ENCODE peak calls at places on chromosomes 2 and 18, in five cellular contexts. B is amniotic stem cell; O is kidney tubule cell; J is AML-193; V is stimulated activated CD4-positive, alpha-beta T cell treated with anti-CD3 and anti-CD28 coated beads, TNF-alpha, amount 100 ng/mL, for 1 hour. Z is an unnamed sample.

GRCh38 chr18:51614033-51614432 is 416.6 kb upstream of the MEX3C start:
- DNase-seq in V (no peak), J (no peak), B (no peak), O (peak; percentile 89), Z (no peak)

GRCh38 chr18:61606068-61606660 is 272.9 kb downstream of the CDH20 start:
- DNase-seq in V (no peak), O (peak; percentile 55), J (no peak), B (no peak), Z (peak; percentile 1)

GRCh38 chr2:186551323-186552050 is 38.4 kb upstream of the ITGAV start:
- DNase-seq in J (no peak), B (no peak), O (no peak), V (no peak), Z (no peak)

GRCh38 chr18:62329676-62330454 is 4.8 kb downstream of the TNFRSF11A start:
- DNase-seq in B (no peak), O (peak; percentile 90), J (no peak), V (no peak), Z (no peak)

GRCh38 chr2:68330691-68331090 is 10.9 kb upstream of the CNRIP1 start:
- DNase-seq in O (no peak), J (no peak), B (no peak), V (no peak), Z (no peak)

GRCh38 chr2:42139141-42139540 is 30.0 kb upstream of the EML4 start:
- DNase-seq in B (no peak), J (no peak), O (no peak), V (no peak), Z (no peak)

GRCh38 chr18:26978812-26979341 is 113.4 kb upstream of the AQP4 start:
- DNase-seq in V (no peak), B (no peak), O (no peak), J (no peak), Z (no peak)

GRCh38 chr2:152415231-152415642 is 80.3 kb downstream of the FMNL2 start:
- DNase-seq in B (no peak), O (peak; percentile 58), J (no peak), V (no peak), Z (no peak)

GRCh38 chr2:216516730-216517350 is 18.2 kb downstream of the RPL37A start:
- DNase-seq in B (peak; percentile 29), J (peak; percentile 56), O (peak; percentile 59), V (no peak), Z (no peak)

GRCh38 chr2:26469092-26469710 is 8.7 kb downstream of the OTOF start:
- DNase-seq in V (peak; percentile 51), J (peak; percentile 72), O (peak; percentile 68), B (no peak), Z (no peak)

GRCh38 chr2:188976545-188977268 is 2.5 kb downstream of the COL3A1 start:
- DNase-seq in J (no peak), O (no peak), V (no peak), B (peak; percentile 23), Z (no peak)

GRCh38 chr2:70834881-70835280 is 735 bp downstream of the CD207 start:
- DNase-seq in B (no peak), J (no peak), O (no peak), V (no peak), Z (no peak)

GRCh38 chr2:60526623-60527022 is 26.8 kb downstream of the BCL11A start:
- DNase-seq in O (no peak), J (no peak), V (no peak), B (no peak), Z (no peak)

GRCh38 chr2:148534416-148535205 is 109.9 kb upstream of the EPC2 start:
- DNase-seq in O (no peak), B (no peak), J (no peak), V (no peak), Z (no peak)

GRCh38 chr18:21803495-21803894 is 62.9 kb downstream of the MIB1 start:
- DNase-seq in B (no peak), V (no peak), O (no peak), J (peak; percentile 80), Z (no peak)

GRCh38 chr2:212538156-212539144 is at the start of gene ERBB4:
- DNase-seq in J (no peak), V (no peak), B (no peak), O (no peak), Z (no peak)

GRCh38 chr18:36947820-36948348 is 119.0 kb downstream of the KIAA1328 start:
- DNase-seq in B (no peak), V (no peak), J (no peak), O (peak; percentile 37), Z (no peak)

GRCh38 chr18:45724591-45724990 is 610 bp downstream of the SLC14A1 start:
- DNase-seq in O (peak; percentile 5), B (no peak), V (no peak), J (no peak), Z (no peak)

GRCh38 chr18:47561316-47561715 is 309.9 kb upstream of the SKOR2 start:
- DNase-seq in J (no peak), V (no peak), O (no peak), B (no peak), Z (no peak)

GRCh38 chr2:38505779-38506178 is 96.9 kb downstream of the HNRNPLL start:
- DNase-seq in O (peak; percentile 28), J (no peak), B (no peak), V (no peak), Z (no peak)

GRCh38 chr2:204260162-204260877 is 285.0 kb upstream of the PARD3B start:
- DNase-seq in V (no peak), J (peak; percentile 13), B (peak; percentile 55), O (peak; percentile 62), Z (no peak)

GRCh38 chr2:152740743-152741328 is 22.4 kb downstream of the ARL6IP6 start:
- DNase-seq in V (no peak), B (peak; percentile 27), O (peak; percentile 63), J (peak; percentile 71), Z (no peak)

GRCh38 chr2:217901826-217902225 is 101.0 kb downstream of the TNS1 start:
- DNase-seq in J (no peak), B (no peak), V (no peak), O (peak; percentile 72), Z (no peak)

GRCh38 chr2:238287702-238288649 is at the start of gene PER2:
- DNase-seq in J (peak; percentile 63), V (no peak), O (peak; percentile 89), B (peak; percentile 85), Z (no peak)

GRCh38 chr2:132463719-132464118 is 47.1 kb downstream of the GPR39 start:
- DNase-seq in V (no peak), J (no peak), B (no peak), O (peak; percentile 10), Z (no peak)

GRCh38 chr18:5668087-5668715 is 124.4 kb upstream of the EPB41L3 start:
- DNase-seq in V (no peak), B (no peak), J (no peak), O (no peak), Z (no peak)

GRCh38 chr2:209473930-209474419 is 50.1 kb downstream of the MAP2 start:
- DNase-seq in J (no peak), O (peak; percentile 86), B (peak; percentile 25), V (no peak), Z (no peak)

GRCh38 chr2:102606353-102606752 is 13.0 kb upstream of the SLC9A2 start:
- DNase-seq in V (no peak), J (no peak), O (peak; percentile 52), B (no peak), Z (no peak)

GRCh38 chr2:96164459-96165184 is 19.4 kb upstream of the DUSP2 start:
- DNase-seq in O (no peak), B (no peak), J (no peak), V (no peak), Z (peak; percentile 70)

GRCh38 chr2:55721601-55722215 is 28.1 kb upstream of the PNPT1 start:
- DNase-seq in O (no peak), B (no peak), V (no peak), J (no peak), Z (no peak)

GRCh38 chr18:839224-840079 is 27.4 kb upstream of the YES1 start:
- DNase-seq in O (peak; percentile 80), B (peak; percentile 46), J (peak; percentile 66), V (peak; percentile 90), Z (peak; percentile 58)

GRCh38 chr2:180133736-180134135 is 126.6 kb upstream of the CWC22 start:
- DNase-seq in B (no peak), O (no peak), J (no peak), V (no peak), Z (no peak)

GRCh38 chr2:170715062-170715931 is at the start of gene SP5:
- DNase-seq in B (no peak), V (peak; percentile 8), O (peak; percentile 55), J (no peak), Z (no peak)

GRCh38 chr2:174597347-174598047 is at the start of gene WIPF1:
- DNase-seq in B (no peak), J (peak; percentile 75), O (peak; percentile 55), V (no peak), Z (no peak)

GRCh38 chr18:63603772-63604171 is 16.6 kb downstream of the SERPINB13 start:
- DNase-seq in B (no peak), J (no peak), V (no peak), O (peak; percentile 50), Z (no peak)

GRCh38 chr2:134327367-134327766 is 73.5 kb downstream of the MGAT5 start:
- DNase-seq in V (no peak), B (no peak), J (no peak), O (no peak), Z (no peak)

GRCh38 chr2:35033748-35034147 is 1321.8 kb upstream of the CRIM1 start:
- DNase-seq in O (no peak), V (no peak), J (no peak), B (no peak), Z (no peak)

GRCh38 chr18:63297678-63298392 is 21.7 kb downstream of the BCL2 start:
- DNase-seq in V (no peak), O (peak; percentile 61), B (no peak), J (no peak), Z (no peak)

Z was measured in substantia nigra.